ENCODE peak calls at places on chromosomes 2 and 18, in nine cellular contexts. K is sigmoid colon, H is HepG2, I is breast epithelium, Q is spleen, M is stomach, T is HCT116, E is transverse colon, O is GM12878. W is an unnamed sample.

GRCh38 chr2:144230452-144231085 is 289.4 kb downstream of the ZEB2 start:
- DNase-seq in K (no peak), I (no peak), O (no peak), H (no peak), E (no peak), T (peak; percentile 8), M (no peak), Q (no peak), W (no peak)

GRCh38 chr2:223585691-223586090 is 16.5 kb downstream of the SCG2 start:
- DNase-seq in E (no peak), M (no peak), K (no peak), H (no peak), O (no peak), I (no peak), Q (no peak), T (no peak), W (no peak)

GRCh38 chr2:86225581-86225980 is 26.3 kb downstream of the MRPL35 start:
- DNase-seq in T (no peak), K (peak; percentile 92), I (no peak), H (no peak), M (no peak), Q (peak; percentile 87), O (peak; percentile 57), E (peak; percentile 31), W (no peak)

GRCh38 chr2:224366269-224366668 is 35.6 kb downstream of the FAM124B start:
- DNase-seq in H (no peak), E (no peak), O (no peak), I (no peak), K (no peak), T (no peak), Q (no peak), M (no peak), W (no peak)

GRCh38 chr18:45690975-45691815 is 32.8 kb upstream of the SLC14A1 start:
- DNase-seq in T (peak; percentile 62), O (no peak), Q (peak; percentile 87), I (peak; percentile 77), H (peak; percentile 46), M (peak; percentile 82), K (peak; percentile 80), E (peak; percentile 79), W (peak; percentile 78)

GRCh38 chr18:50906843-50907242 is 27.9 kb downstream of the ME2 start:
- DNase-seq in K (no peak), H (no peak), E (no peak), Q (no peak), I (no peak), T (no peak), M (no peak), O (no peak), W (no peak)

GRCh38 chr2:19819097-19820065 is 82.4 kb downstream of the TTC32 start:
- DNase-seq in I (no peak), K (no peak), Q (no peak), M (no peak), E (no peak), T (peak; percentile 56), H (no peak), O (no peak), W (no peak)

GRCh38 chr2:207122914-207123744 is 42.6 kb downstream of the KLF7 start:
- DNase-seq in I (no peak), E (no peak), H (no peak), M (no peak), T (peak; percentile 59), K (no peak), O (no peak), Q (no peak), W (no peak)

GRCh38 chr2:8923173-8923572 is 80.3 kb downstream of the MBOAT2 start:
- DNase-seq in Q (no peak), H (no peak), E (no peak), M (no peak), K (no peak), I (no peak), T (no peak), O (no peak), W (no peak)

GRCh38 chr2:8932702-8933101 is 70.8 kb downstream of the MBOAT2 start:
- DNase-seq in M (no peak), O (no peak), H (no peak), E (no peak), Q (no peak), K (no peak), T (no peak), I (no peak), W (no peak)

GRCh38 chr2:8929128-8929527 is 74.4 kb downstream of the MBOAT2 start:
- DNase-seq in Q (no peak), O (no peak), K (no peak), H (no peak), M (no peak), E (no peak), I (no peak), T (no peak), W (no peak)

GRCh38 chr2:8926356-8926755 is 77.1 kb downstream of the MBOAT2 start:
- DNase-seq in E (no peak), O (no peak), K (no peak), M (no peak), H (peak; percentile 15), T (no peak), Q (no peak), I (no peak), W (no peak)

DNA sequence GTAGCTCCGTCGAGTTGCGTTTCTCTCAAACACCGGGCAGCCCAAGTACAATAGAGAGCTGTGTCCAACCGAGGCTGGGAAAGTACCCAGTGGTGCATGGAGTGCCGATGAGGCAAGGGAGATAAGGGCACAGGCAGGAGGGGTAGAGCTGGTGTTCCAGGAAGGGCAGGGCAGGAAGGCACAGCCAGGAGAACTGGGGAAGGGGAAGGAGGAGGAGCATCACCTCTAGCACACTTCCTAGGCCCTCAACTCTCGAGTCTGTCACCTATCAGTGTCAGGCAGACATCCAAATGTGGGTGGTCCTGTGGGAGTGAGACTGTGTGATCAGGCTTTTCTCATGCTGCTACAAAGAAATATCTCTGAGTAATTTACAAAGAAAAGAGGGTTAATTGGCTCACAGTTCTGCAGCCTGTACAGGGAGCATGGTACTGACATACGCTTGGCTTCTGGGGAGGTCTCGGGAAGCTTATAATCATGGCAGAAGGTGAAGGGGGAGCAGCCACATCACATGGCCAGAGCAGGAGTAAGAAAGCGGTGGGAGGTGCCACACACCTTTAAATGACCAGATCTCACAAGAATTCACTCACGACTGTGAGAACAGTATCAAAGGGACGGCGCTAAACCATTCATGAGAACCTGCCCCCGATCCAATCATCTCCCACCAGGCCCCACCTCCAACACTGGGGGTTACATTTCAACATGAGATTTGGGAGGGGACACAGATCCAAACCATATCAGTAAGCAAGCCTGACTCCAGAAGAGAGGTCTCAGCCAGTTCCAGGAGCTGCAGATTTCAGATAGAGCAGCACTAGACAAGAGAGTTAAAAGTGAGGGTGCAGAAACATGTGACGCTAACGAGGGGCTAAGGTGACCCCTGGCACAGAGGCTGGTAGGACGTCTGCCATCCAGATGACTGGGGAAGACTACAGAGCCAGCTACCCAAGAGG is 75.7 kb downstream of the MBOAT2 start:
- DNase-seq in Q (no peak), K (no peak), O (no peak), M (no peak), H (no peak), E (no peak), T (no peak), I (no peak), W (no peak)
- TF ChIP-seq CTCF in Q (no peak), K (no peak), O (no peak), M (no peak), H (no peak), E (no peak), T (no peak), I (no peak), W (no peak)

DNA sequence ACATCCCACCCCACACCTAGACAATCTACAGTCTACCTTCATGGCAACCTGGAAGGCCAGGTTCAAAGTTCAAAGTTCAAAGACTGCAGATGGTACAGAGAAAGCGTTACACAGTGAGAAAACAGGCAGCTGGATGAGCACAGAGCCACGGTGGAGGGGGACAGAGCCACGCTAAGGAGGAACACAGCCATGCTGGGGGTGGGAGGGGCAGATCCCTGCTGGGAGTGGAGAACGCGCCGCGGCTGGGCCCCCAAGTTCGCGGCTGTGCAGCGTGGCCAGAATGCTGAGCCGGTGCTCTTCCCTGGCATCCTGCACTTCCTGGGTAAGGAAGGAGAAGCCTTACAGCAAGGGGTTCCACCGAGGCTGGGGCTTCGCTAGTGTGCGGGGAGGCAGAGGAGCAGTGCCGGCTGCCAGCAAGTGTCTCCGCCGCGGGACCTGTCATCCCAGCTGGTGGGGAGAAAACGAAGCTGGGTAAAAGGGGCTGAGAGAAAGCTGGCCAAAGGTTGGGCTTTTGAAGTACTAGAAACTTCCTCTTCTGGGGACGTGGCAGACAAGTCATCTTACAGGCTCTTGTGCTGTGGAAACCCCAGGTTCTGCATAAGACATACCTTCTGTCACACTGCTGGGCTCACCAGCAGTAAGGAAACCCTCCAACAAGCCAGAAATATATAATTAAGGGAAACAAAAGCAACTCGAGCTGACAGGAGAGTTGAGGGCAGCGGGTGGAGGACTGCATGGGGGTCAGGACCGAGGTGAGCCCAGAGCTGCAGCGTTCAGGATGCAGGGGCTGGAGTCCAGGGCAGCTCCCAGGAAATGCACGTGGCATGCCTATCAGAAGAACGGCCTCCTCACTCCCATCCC is 115.5 kb downstream of the HDAC4 start:
- DNase-seq in H (peak; percentile 54), T (no peak), I (peak; percentile 33), E (peak; percentile 34), O (no peak), Q (peak; percentile 84), K (peak; percentile 66), M (no peak), W (no peak)
- TF ChIP-seq POLR2AphosphoS5 in H (no peak), T (no peak), I (no peak), E (no peak), O (no peak), Q (peak; percentile 67), K (no peak), M (no peak), W (no peak)

GRCh38 chr2:148258124-148258523 is 237.2 kb downstream of the MBD5 start:
- DNase-seq in H (no peak), E (no peak), O (no peak), T (no peak), Q (no peak), M (no peak), I (no peak), K (no peak), W (no peak)

GRCh38 chr2:148257276-148257675 is 236.4 kb downstream of the MBD5 start:
- DNase-seq in Q (no peak), M (no peak), O (no peak), T (no peak), H (no peak), K (no peak), I (no peak), E (no peak), W (no peak)

GRCh38 chr2:148252646-148253045 is 231.8 kb downstream of the MBD5 start:
- DNase-seq in O (no peak), Q (no peak), K (no peak), T (no peak), I (no peak), E (no peak), M (no peak), H (no peak), W (no peak)

GRCh38 chr2:148253716-148254115 is 232.8 kb downstream of the MBD5 start:
- DNase-seq in O (no peak), H (no peak), Q (peak; percentile 21), I (no peak), K (no peak), E (no peak), M (no peak), T (peak; percentile 6), W (no peak)

GRCh38 chr2:148255929-148256328 is 235.0 kb downstream of the MBD5 start:
- DNase-seq in I (no peak), H (no peak), O (no peak), Q (peak; percentile 69), T (no peak), E (no peak), M (no peak), K (no peak), W (no peak)
- H3K9me3 ChIP-seq in I (peaks cover 36% of the 10 kb centered on the region), H (peaks cover 34% of the 10 kb centered on the region), O (peaks cover 34% of the 10 kb centered on the region), Q (peaks cover 60% of the 10 kb centered on the region), T (peaks cover 7% of the 10 kb centered on the region), E (no peaks in the 10 kb centered on the region), M (peaks cover 15% of the 10 kb centered on the region), K (peaks cover 5% of the 10 kb centered on the region), W (no peaks in the 10 kb centered on the region)

DNA sequence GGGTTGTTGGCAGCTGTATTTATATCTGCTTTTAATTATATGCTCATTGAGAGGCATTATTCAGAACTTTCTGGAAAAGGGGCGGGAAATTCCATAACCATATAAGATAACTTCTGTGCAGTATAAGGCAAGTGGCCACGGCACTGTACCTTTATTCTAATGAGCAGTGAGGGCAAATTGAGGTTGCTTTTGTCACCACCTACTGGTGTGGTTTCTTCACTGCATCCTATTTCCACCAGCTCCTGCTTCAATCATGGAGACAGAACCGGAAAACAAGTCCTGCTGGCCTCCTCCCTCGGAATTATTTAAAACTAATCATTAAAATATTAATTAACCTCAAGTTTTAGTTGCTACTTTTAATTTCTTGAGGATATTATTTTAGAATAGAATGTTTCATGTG is 759.4 kb downstream of the CBLN2 start:
- DNase-seq in O (no peak), M (no peak), E (no peak), K (no peak), Q (no peak), T (no peak), H (peak; percentile 10), I (no peak), W (no peak)
- TF ChIP-seq CTCF in O (no peak), M (no peak), E (peak; percentile 30), K (no peak), Q (no peak), T (peak; percentile 35), H (peak; percentile 60), I (no peak), W (peak; percentile 9)

W was measured in prostate gland.